ENCODE peak calls at places on chromosomes 2 and 18, in seven cellular contexts. S, V, W, P, B, G and K are unnamed samples.

GRCh38 chr2:48312126-48312525 is 217.8 kb upstream of the STON1 start:
- DNase-seq in S (no peak), V (no peak), W (peak), P (no peak), B (no peak), G (no peak), K (no peak)

GRCh38 chr18:43525149-43525548 is 247.9 kb upstream of the SYT4 start:
- DNase-seq in S (no peak), V (no peak), W (no peak), P (no peak), B (no peak), G (no peak), K (no peak)

GRCh38 chr2:67389286-67389685 is 7.8 kb upstream of the ETAA1 start:
- DNase-seq in S (no peak), V (no peak), W (no peak), P (no peak), B (no peak), G (peak), K (no peak)

GRCh38 chr2:132604561-132604960 is 65.4 kb downstream of the LYPD1 start:
- DNase-seq in S (no peak), V (no peak), W (no peak), P (no peak), B (no peak), G (no peak), K (no peak)

GRCh38 chr2:46706264-46706983 is 209.2 kb downstream of the MCFD2 start:
- DNase-seq in S (no peak), V (no peak), W (no peak), P (no peak), B (no peak), G (peak), K (no peak)

GRCh38 chr2:239302808-239303557 is 97.8 kb downstream of the HDAC4 start:
- DNase-seq in S (no peak), V (no peak), W (no peak), P (peak), B (peak), G (no peak), K (no peak)

GRCh38 chr2:158072361-158072760 is 29.3 kb upstream of the UPP2 start:
- DNase-seq in S (no peak), V (no peak), W (no peak), P (no peak), B (no peak), G (no peak), K (no peak)

GRCh38 chr2:173355866-173356508 is 1.3 kb downstream of the CDCA7 start:
- DNase-seq in S (no peak), V (peak), W (peak), P (peak), B (no peak), G (no peak), K (no peak)

GRCh38 chr2:100235098-100235497 is 87.2 kb downstream of the LONRF2 start:
- DNase-seq in S (no peak), V (no peak), W (no peak), P (peak), B (no peak), G (no peak), K (no peak)

GRCh38 chr2:166417669-166418068 is 41.9 kb upstream of the SCN9A start:
- DNase-seq in S (no peak), V (no peak), W (peak), P (no peak), B (peak), G (peak), K (peak)

GRCh38 chr18:67094123-67094522 is 422.4 kb downstream of the DSEL start:
- DNase-seq in S (no peak), V (no peak), W (no peak), P (no peak), B (no peak), G (no peak), K (no peak)

GRCh38 chr2:102451968-102452367 is 21.1 kb upstream of the SLC9A4 start:
- DNase-seq in S (no peak), V (no peak), W (no peak), P (no peak), B (no peak), G (no peak), K (no peak)

GRCh38 chr2:26344581-26345283 is 1.2 kb upstream of the SELENOI start:
- DNase-seq in S (no peak), V (no peak), W (peak), P (no peak), B (no peak), G (no peak), K (peak)

GRCh38 chr2:111100765-111101162 is 19.9 kb upstream of the BCL2L11 start:
- DNase-seq in S (peak), V (peak), W (peak), P (no peak), B (no peak), G (no peak), K (no peak)

GRCh38 chr2:186959486-186959885 is 110.5 kb upstream of the ZSWIM2 start:
- DNase-seq in S (no peak), V (no peak), W (no peak), P (no peak), B (no peak), G (no peak), K (no peak)

GRCh38 chr2:120305296-120305695 is 40.6 kb upstream of the INHBB start:
- DNase-seq in S (no peak), V (no peak), W (peak), P (no peak), B (peak), G (no peak), K (no peak)

GRCh38 chr2:175468699-175469098 is 287.2 kb upstream of the ATP5MC3 start:
- DNase-seq in S (no peak), V (no peak), W (no peak), P (no peak), B (no peak), G (no peak), K (no peak)

GRCh38 chr2:10283106-10284062 is 19.3 kb upstream of the HPCAL1 start:
- DNase-seq in S (no peak), V (peak), W (peak), P (no peak), B (peak), G (peak), K (peak)

GRCh38 chr2:27041708-27042107 is 8.9 kb downstream of the TMEM214 start:
- DNase-seq in S (no peak), V (no peak), W (no peak), P (no peak), B (no peak), G (no peak), K (no peak)

GRCh38 chr2:150591901-150592300 is 104.4 kb upstream of the RND3 start:
- DNase-seq in S (no peak), V (no peak), W (no peak), P (no peak), B (no peak), G (peak), K (no peak)

GRCh38 chr2:163132850-163133249 is 294.3 kb upstream of the KCNH7 start:
- DNase-seq in S (no peak), V (no peak), W (peak), P (no peak), B (no peak), G (peak), K (no peak)

GRCh38 chr18:8458546-8459215 is 150.6 kb upstream of the RAB12 start:
- DNase-seq in S (no peak), V (no peak), W (no peak), P (no peak), B (no peak), G (no peak), K (no peak)

GRCh38 chr2:241728000-241728399 is 6.4 kb upstream of the D2HGDH start:
- DNase-seq in S (no peak), V (no peak), W (no peak), P (no peak), B (no peak), G (no peak), K (no peak)